ENCODE peak calls at places on chromosomes 6 and 20, in eight cellular contexts. D is GM12878, C is keratinocyte, J is GM23338, I is GM23248, Q is endothelial cell of umbilical vein, O is OCI-LY7, N is mesendoderm. A is an unnamed sample.
A peak's percentile ranks its signal among the peaks of the same experiment; 100 is the strongest.

GRCh38 chr20:37992802-37993538 is 40.3 kb downstream of the TTI1 start:
- DNase-seq in D (no peak), C (peak; percentile 54), J (peak; percentile 46), I (peak; percentile 77), Q (peak; percentile 15), O (peak; percentile 42), N (peak; percentile 13), A (peak; percentile 86)

GRCh38 chr6:162363757-162364156 is 363.8 kb downstream of the PRKN start:
- DNase-seq in D (no peak), C (no peak), J (peak; percentile 12), I (peak; percentile 23), Q (no peak), O (no peak), N (no peak), A (no peak)

GRCh38 chr6:23329091-23329490 is 759.7 kb downstream of the HDGFL1 start:
- DNase-seq in D (no peak), C (no peak), J (no peak), I (no peak), Q (no peak), O (no peak), N (no peak), A (peak; percentile 35)

GRCh38 chr6:6771964-6772363 is 183.4 kb downstream of the LY86 start:
- DNase-seq in D (no peak), C (no peak), J (no peak), I (no peak), Q (no peak), O (no peak), N (no peak), A (no peak)

GRCh38 chr20:25191051-25191450 is 4.5 kb upstream of the ENTPD6 start:
- DNase-seq in D (no peak), C (no peak), J (no peak), I (no peak), Q (no peak), O (no peak), N (peak; percentile 32), A (no peak)

GRCh38 chr20:49165611-49166010 is 22.5 kb downstream of the STAU1 start:
- DNase-seq in D (no peak), C (no peak), J (no peak), I (no peak), Q (no peak), O (no peak), N (no peak), A (no peak)

GRCh38 chr20:51498765-51499540 is 43.6 kb downstream of the NFATC2 start:
- DNase-seq in D (no peak), C (no peak), J (no peak), I (no peak), Q (no peak), O (peak; percentile 54), N (no peak), A (no peak)

GRCh38 chr20:51350941-51351631 is 191.4 kb downstream of the NFATC2 start:
- DNase-seq in D (no peak), C (no peak), J (no peak), I (peak; percentile 88), Q (peak; percentile 50), O (no peak), N (no peak), A (peak; percentile 97)

GRCh38 chr6:41638801-41639555 is 710 bp downstream of the MDFI start:
- DNase-seq in D (no peak), C (no peak), J (peak; percentile 83), I (no peak), Q (peak; percentile 20), O (no peak), N (peak; percentile 82), A (no peak)

GRCh38 chr6:168514216-168514615 is 73.2 kb downstream of the SMOC2 start:
- DNase-seq in D (no peak), C (no peak), J (no peak), I (no peak), Q (no peak), O (no peak), N (no peak), A (no peak)

GRCh38 chr20:14963262-14963663 is 625.9 kb upstream of the FLRT3 start:
- DNase-seq in D (no peak), C (peak; percentile 50), J (no peak), I (peak; percentile 87), Q (peak; percentile 90), O (no peak), N (peak; percentile 54), A (peak; percentile 94)

GRCh38 chr6:44967481-44967880 is 360.6 kb upstream of the RUNX2 start:
- DNase-seq in D (no peak), C (no peak), J (no peak), I (peak; percentile 35), Q (peak; percentile 7), O (no peak), N (no peak), A (no peak)

GRCh38 chr6:79544939-79545450 is 7.8 kb upstream of the LCA5 start:
- DNase-seq in D (peak; percentile 74), C (peak; percentile 80), J (peak; percentile 97), I (peak; percentile 99), Q (peak; percentile 99), O (peak; percentile 39), N (peak; percentile 100), A (peak; percentile 93)

GRCh38 chr6:18309046-18309445 is 44.7 kb upstream of the DEK start:
- DNase-seq in D (no peak), C (no peak), J (no peak), I (no peak), Q (no peak), O (no peak), N (no peak), A (no peak)

GRCh38 chr20:43987531-43987930 is 72.9 kb downstream of the TOX2 start:
- DNase-seq in D (no peak), C (no peak), J (no peak), I (no peak), Q (no peak), O (no peak), N (no peak), A (no peak)

GRCh38 chr6:140736227-140736626 is 1361.8 kb upstream of the CITED2 start:
- DNase-seq in D (no peak), C (no peak), J (no peak), I (no peak), Q (peak; percentile 48), O (no peak), N (no peak), A (no peak)

GRCh38 chr6:143775326-143775725 is 67.8 kb upstream of the LTV1 start:
- DNase-seq in D (no peak), C (no peak), J (no peak), I (no peak), Q (no peak), O (no peak), N (no peak), A (no peak)

GRCh38 chr6:27280064-27280539 is 32.0 kb downstream of the POM121L2 start:
- DNase-seq in D (no peak), C (no peak), J (peak; percentile 82), I (peak; percentile 53), Q (peak; percentile 39), O (no peak), N (peak; percentile 88), A (peak; percentile 74)

GRCh38 chr6:138722425-138723371 is 50.9 kb upstream of the CCDC28A start:
- DNase-seq in D (no peak), C (no peak), J (no peak), I (peak; percentile 46), Q (peak; percentile 69), O (no peak), N (peak; percentile 37), A (peak; percentile 33)

GRCh38 chr20:5923493-5923892 is 26.8 kb downstream of the TRMT6 start:
- DNase-seq in D (no peak), C (no peak), J (no peak), I (no peak), Q (no peak), O (no peak), N (no peak), A (no peak)

GRCh38 chr6:158251565-158251964 is 60.7 kb upstream of the TULP4 start:
- DNase-seq in D (no peak), C (no peak), J (no peak), I (no peak), Q (no peak), O (no peak), N (no peak), A (no peak)
- H3K79me2 ChIP-seq in D (peaks cover 4% of the 10 kb centered on the region), C (peaks cover 45% of the 10 kb centered on the region), J (peaks cover 76% of the 10 kb centered on the region), I (peaks cover 75% of the 10 kb centered on the region), Q (peaks cover 38% of the 10 kb centered on the region), O (peaks cover 23% of the 10 kb centered on the region), N (peaks cover 8% of the 10 kb centered on the region), A (peaks cover 46% of the 10 kb centered on the region)

GRCh38 chr20:41592516-41593192 is 25.5 kb downstream of the CHD6 start:
- DNase-seq in D (no peak), C (no peak), J (no peak), I (peak; percentile 5), Q (no peak), O (no peak), N (no peak), A (no peak)
- H3K79me2 ChIP-seq in D (peaks cover 5% of the 10 kb centered on the region), C (peaks cover 34% of the 10 kb centered on the region), J (peaks cover 100% of the 10 kb centered on the region), I (peaks cover 99% of the 10 kb centered on the region), Q (peaks cover 28% of the 10 kb centered on the region), O (no peaks in the 10 kb centered on the region), N (peaks cover 58% of the 10 kb centered on the region), A (peaks cover 76% of the 10 kb centered on the region)

GRCh38 chr6:166998256-166999144 is 697 bp upstream of the CEP43 start:
- DNase-seq in D (no peak), C (peak; percentile 48), J (peak; percentile 60), I (peak; percentile 63), Q (peak; percentile 16), O (no peak), N (peak; percentile 43), A (no peak)

GRCh38 chr6:166996406-166996805 is 2.8 kb upstream of the CEP43 start:
- DNase-seq in D (no peak), C (no peak), J (no peak), I (no peak), Q (no peak), O (no peak), N (no peak), A (no peak)

GRCh38 chr6:166999145-166999844 is at the start of gene CEP43:
- DNase-seq in D (peak; percentile 71), C (no peak), J (peak; percentile 96), I (peak; percentile 99), Q (peak; percentile 98), O (peak; percentile 96), N (peak; percentile 97), A (peak; percentile 91)

GRCh38 chr6:166997348-166997747 is 1.8 kb upstream of the CEP43 start:
- DNase-seq in D (no peak), C (no peak), J (no peak), I (no peak), Q (no peak), O (no peak), N (no peak), A (no peak)

DNA sequence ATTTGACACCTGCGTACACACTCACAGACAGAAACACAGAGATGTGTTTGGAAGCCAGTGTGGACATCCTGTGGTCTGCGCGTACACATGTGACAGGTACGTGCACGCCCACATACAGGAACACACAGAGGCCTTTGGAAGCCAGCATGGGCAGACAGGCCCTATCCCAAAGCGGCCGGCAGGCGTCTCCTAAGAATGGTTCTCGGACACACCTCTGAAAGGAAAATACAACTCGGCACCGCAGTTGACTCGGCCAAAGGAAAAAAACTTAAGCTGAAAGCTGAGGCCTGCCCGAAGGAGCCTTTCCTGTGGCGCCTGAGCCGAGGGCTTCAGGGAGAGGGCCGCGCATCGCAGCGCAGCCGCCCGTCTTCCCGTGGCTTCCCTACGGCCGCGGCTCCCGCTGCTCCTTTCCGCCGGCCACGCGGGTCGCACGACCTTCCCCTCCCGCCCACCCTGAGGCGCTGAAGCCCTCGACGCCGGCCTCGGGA is 1.4 kb upstream of the CEP43 start:
- DNase-seq in D (peak; percentile 27), C (peak; percentile 92), J (peak; percentile 84), I (peak; percentile 92), Q (peak; percentile 73), O (peak; percentile 65), N (peak; percentile 90), A (peak; percentile 76)
- H3K79me2 ChIP-seq in D (peaks cover 61% of the 10 kb centered on the region), C (peaks cover 50% of the 10 kb centered on the region), J (peaks cover 80% of the 10 kb centered on the region), I (peaks cover 72% of the 10 kb centered on the region), Q (peaks cover 79% of the 10 kb centered on the region), O (peaks cover 80% of the 10 kb centered on the region), N (peaks cover 25% of the 10 kb centered on the region), A (peaks cover 66% of the 10 kb centered on the region)

GRCh38 chr6:31498748-31499147 is 803 bp downstream of the MICB start:
- DNase-seq in D (no peak), C (no peak), J (peak; percentile 72), I (peak; percentile 55), Q (peak; percentile 16), O (no peak), N (peak; percentile 33), A (peak; percentile 31)
- H3K79me2 ChIP-seq in D (peaks cover 92% of the 10 kb centered on the region), C (peaks cover 22% of the 10 kb centered on the region), J (peaks cover 33% of the 10 kb centered on the region), I (peaks cover 52% of the 10 kb centered on the region), Q (peaks cover 75% of the 10 kb centered on the region), O (peaks cover 81% of the 10 kb centered on the region), N (no peaks in the 10 kb centered on the region), A (peaks cover 83% of the 10 kb centered on the region)